ENCODE peak calls at places on chromosome 4, in five cellular contexts. D is adrenal gland, E is sigmoid colon, S is ascending aorta, J is SK-N-MC. F is an unnamed sample.

GRCh38 chr4:77922158-77923094 is 59.8 kb downstream of the MRPL1 start:
- DNase-seq in E (no peak), D (no peak), S (no peak), J (no peak), F (no peak)

GRCh38 chr4:140136509-140136908 is 17.5 kb downstream of the MAML3 start:
- DNase-seq in J (no peak), E (no peak), D (no peak), S (no peak), F (no peak)

GRCh38 chr4:112817933-112818921 is 181.3 kb downstream of the LARP7 start:
- DNase-seq in D (peak; percentile 90), E (peak; percentile 89), J (no peak), S (peak; percentile 88), F (peak; percentile 82)

GRCh38 chr4:109155682-109156243 is 146.7 kb downstream of the COL25A1 start:
- DNase-seq in J (no peak), D (no peak), E (no peak), S (no peak), F (no peak)

GRCh38 chr4:54840992-54841768 is 183.4 kb downstream of the KIT start:
- DNase-seq in J (no peak), S (no peak), D (no peak), E (no peak), F (no peak)

GRCh38 chr4:157128395-157128794 is 52.4 kb downstream of the GLRB start:
- DNase-seq in S (no peak), D (peak; percentile 53), J (no peak), E (no peak), F (no peak)

GRCh38 chr4:55303818-55304217 is 42.2 kb upstream of the SRD5A3 start:
- DNase-seq in S (no peak), D (no peak), E (no peak), J (no peak), F (no peak)

GRCh38 chr4:94595880-94596483 is 144.2 kb downstream of the PDLIM5 start:
- DNase-seq in E (no peak), S (no peak), D (no peak), J (peak; percentile 66), F (no peak)

GRCh38 chr4:186710521-186711119 is 13.0 kb downstream of the FAT1 start:
- DNase-seq in J (no peak), S (no peak), E (no peak), D (no peak), F (no peak)

GRCh38 chr4:165204462-165204830 is 2.9 kb upstream of the KLHL2 start:
- DNase-seq in E (no peak), D (no peak), S (no peak), J (no peak), F (no peak)

GRCh38 chr4:46667790-46668189 is 241.3 kb downstream of the COX7B2 start:
- DNase-seq in S (no peak), J (no peak), E (no peak), D (no peak), F (no peak)

GRCh38 chr4:7425591-7426468 is 8.9 kb downstream of the PSAPL1 start:
- DNase-seq in D (peak; percentile 20), J (no peak), S (peak; percentile 58), E (peak; percentile 51), F (peak; percentile 68)

GRCh38 chr4:94390804-94391410 is 48.3 kb upstream of the HPGDS start:
- DNase-seq in J (no peak), S (no peak), E (no peak), D (no peak), F (no peak)

GRCh38 chr4:164959896-164960295 is 17.6 kb downstream of the TRIM61 start:
- DNase-seq in S (no peak), D (no peak), J (no peak), E (no peak), F (no peak)

GRCh38 chr4:15938182-15938581 is 358 bp downstream of the FGFBP1 start:
- DNase-seq in E (no peak), D (no peak), J (no peak), S (no peak), F (no peak)

GRCh38 chr4:52377563-52377962 is 281.5 kb downstream of the USP46 start:
- DNase-seq in J (no peak), E (no peak), D (no peak), S (no peak), F (no peak)

GRCh38 chr4:37430718-37431416 is 186.3 kb downstream of the NWD2 start:
- DNase-seq in S (no peak), D (no peak), J (no peak), E (no peak), F (no peak)

GRCh38 chr4:21469438-21470032 is 479.0 kb downstream of the KCNIP4 start:
- DNase-seq in D (no peak), S (no peak), J (no peak), E (no peak), F (no peak)

GRCh38 chr4:8583655-8584025 is 3.4 kb downstream of the GPR78 start:
- DNase-seq in J (no peak), D (no peak), E (peak; percentile 25), S (no peak), F (no peak)

GRCh38 chr4:8586671-8587468 is 5.7 kb upstream of the CPZ start:
- DNase-seq in D (no peak), J (no peak), S (no peak), E (peak; percentile 48), F (no peak)

GRCh38 chr4:8586246-8586645 is 6.1 kb downstream of the GPR78 start:
- DNase-seq in J (no peak), E (no peak), S (no peak), D (no peak), F (no peak)

GRCh38 chr4:8585721-8586161 is 5.5 kb downstream of the GPR78 start:
- DNase-seq in E (peak; percentile 25), S (no peak), D (no peak), J (no peak), F (no peak)

GRCh38 chr4:8585186-8585585 is 5.0 kb downstream of the GPR78 start:
- DNase-seq in S (no peak), E (peak; percentile 20), J (no peak), D (no peak), F (no peak)
- H3K4me3 ChIP-seq in S (no peak overlapping the region), E (no peak overlapping the region), J (no peak overlapping the region), D (no peak overlapping the region), F (no peak overlapping the region)

GRCh38 chr4:2813446-2814405 is 20.8 kb downstream of the SH3BP2 start:
- DNase-seq in S (no peak), J (no peak), D (no peak), E (no peak), F (no peak)
- H3K4me3 ChIP-seq in S (peak overlapping the region; percentile 49), J (no peak overlapping the region), D (no peak overlapping the region), E (peak overlapping the region; percentile 33), F (peak overlapping the region; percentile 70)

GRCh38 chr4:183723561-183724228 is 64.6 kb downstream of the TRAPPC11 start:
- DNase-seq in D (no peak), E (no peak), S (no peak), J (no peak), F (no peak)
- H3K4me3 ChIP-seq in D (no peak overlapping the region), E (peak overlapping the region; percentile 58), S (peak overlapping the region; percentile 70), J (no peak overlapping the region), F (no peak overlapping the region)

GRCh38 chr4:4385729-4386295 is 1.1 kb upstream of the NSG1 start:
- DNase-seq in J (no peak), D (no peak), S (no peak), E (peak; percentile 48), F (no peak)
- H3K4me3 ChIP-seq in J (peak overlapping the region; percentile 93), D (no peak overlapping the region), S (no peak overlapping the region), E (peak overlapping the region; percentile 43), F (peak overlapping the region; percentile 71)

GRCh38 chr4:125323547-125324100 is 8.9 kb downstream of the FAT4 start:
- DNase-seq in S (no peak), E (no peak), D (no peak), J (no peak), F (no peak)

GRCh38 chr4:125322363-125322730 is 7.6 kb downstream of the FAT4 start:
- DNase-seq in D (no peak), S (no peak), E (no peak), J (peak; percentile 45), F (no peak)

GRCh38 chr4:125331116-125331515 is 16.4 kb downstream of the FAT4 start:
- DNase-seq in E (no peak), S (no peak), D (no peak), J (no peak), F (no peak)

GRCh38 chr4:125321709-125322362 is 7.1 kb downstream of the FAT4 start:
- DNase-seq in D (no peak), J (peak; percentile 63), S (no peak), E (no peak), F (no peak)

GRCh38 chr4:125325733-125326132 is 11.0 kb downstream of the FAT4 start:
- DNase-seq in E (no peak), J (no peak), D (no peak), S (no peak), F (no peak)
- H3K4me3 ChIP-seq in E (no peak overlapping the region), J (peak overlapping the region; percentile 41), D (no peak overlapping the region), S (no peak overlapping the region), F (no peak overlapping the region)

GRCh38 chr4:133559987-133560386 is 410.9 kb downstream of the PCDH10 start:
- DNase-seq in S (no peak), J (no peak), E (no peak), D (no peak), F (no peak)

DNA sequence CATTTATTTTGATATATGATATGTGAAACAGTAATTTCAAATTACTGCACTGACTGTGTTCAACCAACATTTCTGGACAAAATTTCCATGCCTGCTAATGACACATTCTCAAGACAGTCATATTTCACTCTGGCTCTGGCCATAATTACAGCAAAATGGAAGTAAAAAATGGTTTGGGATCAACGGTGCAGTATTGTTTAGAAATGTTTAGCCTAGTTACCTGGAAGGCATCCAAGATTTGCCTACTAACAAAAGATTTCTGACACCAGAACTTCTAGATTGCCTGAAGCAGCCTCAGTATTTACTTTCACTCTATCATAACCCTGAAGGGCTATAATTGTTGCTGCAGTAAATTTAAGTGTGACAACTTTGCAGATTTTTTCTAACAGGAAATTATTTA is 416.3 kb downstream of the PCDH10 start:
- DNase-seq in J (peak; percentile 95), D (no peak), E (no peak), S (no peak), F (no peak)
- H3K4me3 ChIP-seq in J (peak overlapping the region; percentile 47), D (no peak overlapping the region), E (no peak overlapping the region), S (peak overlapping the region; percentile 15), F (no peak overlapping the region)

DNA sequence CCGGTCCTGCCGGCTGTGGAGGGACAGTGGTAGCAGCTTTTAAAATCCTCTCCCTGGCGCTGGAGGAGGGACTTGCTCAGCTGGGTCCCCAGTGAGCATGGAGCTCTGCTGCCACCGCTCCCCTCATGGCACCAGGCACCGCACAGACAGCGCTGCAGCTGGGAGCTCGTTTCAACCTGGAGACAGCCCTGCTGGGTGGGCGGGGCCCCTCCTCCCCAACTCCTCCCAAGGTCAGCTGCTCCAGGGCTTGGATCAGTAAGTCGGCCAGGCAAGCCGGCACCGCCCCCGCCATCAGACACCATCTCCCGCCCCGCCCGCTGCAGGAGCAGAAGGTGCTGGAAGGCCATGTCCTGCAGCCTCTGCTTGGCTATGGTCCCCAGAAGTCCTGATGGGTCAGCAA is 16.4 kb downstream of the ZFYVE28 start:
- DNase-seq in E (peak; percentile 86), J (no peak), S (no peak), D (peak; percentile 96), F (no peak)
- H3K4me3 ChIP-seq in E (peak overlapping the region; percentile 41), J (no peak overlapping the region), S (peak overlapping the region; percentile 46), D (peak overlapping the region; percentile 27), F (peak overlapping the region; percentile 69)

DNA sequence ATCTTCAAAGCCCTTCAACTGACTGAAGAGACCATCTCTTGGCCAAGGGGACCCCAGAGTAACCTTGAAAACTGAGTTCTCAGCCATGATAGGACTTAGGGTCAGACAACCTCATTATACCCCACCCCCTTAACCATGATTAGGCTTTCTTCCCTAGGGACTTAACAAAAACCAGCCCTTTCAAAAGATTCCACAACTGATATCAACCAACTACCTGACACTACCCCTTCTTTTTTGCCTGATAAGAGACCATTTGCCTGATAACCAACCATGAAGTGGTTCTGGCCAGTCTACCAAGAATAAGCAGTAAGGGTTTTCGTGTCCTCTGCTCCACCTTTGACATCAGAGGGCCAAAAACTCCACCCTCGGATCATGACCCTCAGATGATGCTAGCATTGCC is 12.5 kb downstream of the TBCK start:
- DNase-seq in J (no peak), D (no peak), E (no peak), S (no peak), F (no peak)
- H3K4me3 ChIP-seq in J (no peak overlapping the region), D (no peak overlapping the region), E (no peak overlapping the region), S (no peak overlapping the region), F (no peak overlapping the region)

F was measured in coronary artery.